ENCODE peak calls at places on chromosomes 16 and 17, in four cellular contexts. G is HepG2, V is K562, A is HCT116. U is an unnamed sample.

GRCh38 chr17:73595068-73595865 is 49.0 kb downstream of the SDK2 start:
- DNase-seq in G (no peak), V (peak), A (no peak), U (no peak)

GRCh38 chr17:17493249-17493985 is 2.8 kb downstream of the RASD1 start:
- DNase-seq in G (no peak), V (no peak), A (no peak), U (no peak)

GRCh38 chr16:66169817-66170216 is 196.7 kb upstream of the CDH5 start:
- DNase-seq in G (peak), V (no peak), A (no peak), U (no peak)

GRCh38 chr16:1960665-1961630 is 1.6 kb downstream of the NDUFB10 start:
- DNase-seq in G (peak), V (no peak), A (peak), U (no peak)

GRCh38 chr17:16909887-16910286 is 62.0 kb downstream of the TNFRSF13B start:
- DNase-seq in G (no peak), V (no peak), A (no peak), U (no peak)

GRCh38 chr16:89581045-89581695 is 5.6 kb downstream of the CPNE7 start:
- DNase-seq in G (peak), V (no peak), A (peak), U (no peak)

GRCh38 chr16:57178793-57179212 is 7.0 kb downstream of the PSME3IP1 start:
- DNase-seq in G (peak), V (no peak), A (no peak), U (no peak)

GRCh38 chr16:50354629-50355456 is 13.9 kb downstream of the BRD7 start:
- DNase-seq in G (no peak), V (peak), A (no peak), U (no peak)

GRCh38 chr17:8152981-8153549 is 861 bp upstream of the PER1 start:
- DNase-seq in G (no peak), V (no peak), A (no peak), U (no peak)

GRCh38 chr16:83843657-83844056 is 35.9 kb downstream of the HSBP1 start:
- DNase-seq in G (no peak), V (no peak), A (no peak), U (no peak)

GRCh38 chr17:13544292-13544691 is 57.4 kb downstream of the HS3ST3A1 start:
- DNase-seq in G (no peak), V (no peak), A (no peak), U (no peak)

GRCh38 chr17:38660097-38661026 is 14.4 kb downstream of the EPOP start:
- DNase-seq in G (no peak), V (peak), A (no peak), U (no peak)

GRCh38 chr16:56891685-56892084 is 26.7 kb downstream of the SLC12A3 start:
- DNase-seq in G (no peak), V (no peak), A (no peak), U (no peak)

GRCh38 chr16:47519996-47520679 is 59.0 kb downstream of the PHKB start:
- DNase-seq in G (no peak), V (peak), A (no peak), U (no peak)

GRCh38 chr17:80783461-80783860 is 208.2 kb upstream of the CHMP6 start:
- DNase-seq in G (no peak), V (no peak), A (no peak), U (no peak)

GRCh38 chr17:20244671-20245070 is 222.7 kb downstream of the LGALS9B start:
- DNase-seq in G (no peak), V (no peak), A (no peak), U (no peak)

GRCh38 chr16:74455213-74455612 is 33.9 kb upstream of the CLEC18B start:
- DNase-seq in G (peak), V (no peak), A (no peak), U (no peak)

GRCh38 chr16:8848231-8848938 is 20.4 kb downstream of the CARHSP1 start:
- DNase-seq in G (no peak), V (no peak), A (no peak), U (no peak)

GRCh38 chr17:40901981-40902862 is 17.2 kb upstream of the KRT20 start:
- DNase-seq in G (peak), V (no peak), A (peak), U (no peak)

GRCh38 chr16:80459331-80459777 is 81.4 kb upstream of the DYNLRB2 start:
- DNase-seq in G (no peak), V (no peak), A (no peak), U (no peak)

GRCh38 chr16:47519543-47519942 is 58.4 kb downstream of the PHKB start:
- DNase-seq in G (no peak), V (no peak), A (no peak), U (no peak)

GRCh38 chr17:75639327-75639726 is 6.1 kb downstream of the SMIM5 start:
- DNase-seq in G (no peak), V (no peak), A (no peak), U (no peak)

GRCh38 chr17:8875416-8875815 is 7.9 kb upstream of the PIK3R6 start:
- DNase-seq in G (no peak), V (no peak), A (no peak), U (no peak)

GRCh38 chr17:13027246-13027645 is 9.4 kb upstream of the ELAC2 start:
- DNase-seq in G (no peak), V (no peak), A (no peak), U (no peak)

DNA sequence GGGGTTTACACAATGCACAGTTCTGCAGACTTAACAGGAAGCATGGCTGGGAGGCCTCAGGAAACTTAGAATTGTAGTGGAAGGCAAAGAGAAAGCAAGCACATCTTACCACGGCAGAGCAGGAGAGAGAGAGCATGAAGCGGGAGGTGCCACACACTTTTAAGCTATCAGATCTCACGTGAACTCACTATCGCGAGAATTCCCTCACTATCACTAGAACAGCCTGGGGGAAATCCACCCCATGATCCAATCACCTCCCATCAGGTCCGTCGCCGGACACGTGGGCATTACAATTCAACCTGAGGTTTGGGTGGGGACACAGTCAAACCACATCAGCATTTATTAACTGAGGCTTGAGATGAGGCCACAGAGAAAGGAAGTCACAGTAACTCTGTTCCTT is 326.7 kb downstream of the C16orf95 start:
- DNase-seq in G (no peak), V (no peak), A (no peak), U (no peak)
- TF ChIP-seq TCF7L2 in G (no peak), V (no peak), A (no peak), U (no peak)

GRCh38 chr17:32995416-32995815 is 3.8 kb downstream of the SPACA3 start:
- DNase-seq in G (no peak), V (no peak), A (no peak), U (no peak)

GRCh38 chr17:32993977-32994376 is 2.3 kb downstream of the SPACA3 start:
- DNase-seq in G (no peak), V (no peak), A (no peak), U (no peak)

GRCh38 chr17:33002245-33002644 is 10.6 kb downstream of the SPACA3 start:
- DNase-seq in G (no peak), V (no peak), A (no peak), U (no peak)

GRCh38 chr17:32998111-32998892 is 6.7 kb downstream of the SPACA3 start:
- DNase-seq in G (peak), V (peak), A (peak), U (peak)

GRCh38 chr17:32998893-32999240 is 7.2 kb downstream of the SPACA3 start:
- DNase-seq in G (no peak), V (no peak), A (peak), U (no peak)
- H3K4me3 ChIP-seq in G (no peak), V (no peak), A (peak), U (no peak)

GRCh38 chr17:64500923-64501765 is 4.3 kb upstream of the POLG2 start:
- DNase-seq in G (no peak), V (no peak), A (no peak), U (no peak)

GRCh38 chr17:64502021-64502420 is 4.1 kb downstream of the DDX5 start:
- DNase-seq in G (no peak), V (no peak), A (no peak), U (no peak)

GRCh38 chr17:64498308-64499203 is 1.7 kb upstream of the POLG2 start:
- DNase-seq in G (no peak), V (no peak), A (no peak), U (no peak)

GRCh38 chr17:64499805-64500486 is 3.1 kb upstream of the POLG2 start:
- DNase-seq in G (no peak), V (no peak), A (no peak), U (no peak)

DNA sequence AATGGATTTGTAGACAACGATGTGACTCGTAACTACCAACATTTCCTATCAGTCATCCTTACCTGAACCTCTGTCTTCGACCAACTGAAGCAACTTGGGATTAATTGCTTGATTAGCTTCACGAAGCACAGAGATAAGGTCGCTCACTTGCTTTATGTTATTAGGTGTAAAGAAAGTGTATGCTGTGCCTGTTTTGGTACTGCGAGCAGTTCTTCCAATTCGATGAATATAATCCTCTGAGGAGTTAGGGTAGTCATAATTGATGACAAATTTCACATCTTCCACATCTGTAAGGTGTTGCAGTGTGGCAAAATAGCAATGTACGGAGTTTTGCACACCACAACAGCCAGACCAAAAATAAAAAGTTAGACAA is 3.6 kb upstream of the POLG2 start:
- DNase-seq in G (no peak), V (no peak), A (no peak), U (no peak)
- TF ChIP-seq TCF7L2 in G (no peak), V (no peak), A (no peak), U (no peak)

GRCh38 chr17:63454915-63455314 is 8.8 kb upstream of the CYB561 start:
- DNase-seq in G (no peak), V (no peak), A (no peak), U (no peak)
- H3K4me3 ChIP-seq in G (no peak), V (no peak), A (no peak), U (no peak)

GRCh38 chr17:35448214-35448898 is at the start of gene SLFN13:
- DNase-seq in G (no peak), V (peak), A (no peak), U (no peak)

GRCh38 chr17:35447494-35447893 is 1.1 kb downstream of the SLFN13 start:
- DNase-seq in G (no peak), V (no peak), A (no peak), U (no peak)

GRCh38 chr17:35448899-35449227 is 297 bp upstream of the SLFN13 start:
- DNase-seq in G (no peak), V (no peak), A (no peak), U (no peak)

DNA sequence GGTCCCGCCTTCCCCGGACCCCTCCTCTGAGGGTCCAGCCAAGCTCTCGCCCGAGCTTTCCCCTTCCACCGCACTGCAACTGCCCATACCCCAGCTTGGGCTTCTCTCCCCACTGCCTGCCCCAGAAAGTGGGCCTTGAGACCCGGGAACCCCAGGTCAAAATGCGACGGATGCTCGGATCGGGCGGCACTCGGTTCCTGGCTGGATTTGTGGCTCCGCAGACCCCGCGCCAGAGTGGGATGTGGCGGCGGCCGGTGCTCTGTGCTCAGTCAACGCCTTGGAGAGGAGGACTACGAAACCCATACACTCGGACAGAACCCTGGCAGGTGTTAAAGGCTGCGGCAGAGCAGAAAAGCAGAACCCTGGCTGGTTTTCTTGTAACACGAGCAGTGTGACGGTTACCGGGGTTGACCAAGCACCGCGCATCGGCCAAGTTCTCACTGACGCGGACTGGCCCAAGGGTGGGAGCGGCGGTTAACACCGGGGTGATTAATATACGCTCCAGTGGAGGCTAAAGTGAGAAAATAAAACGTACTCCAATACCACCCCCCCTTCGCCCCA is 885 bp upstream of the SLFN13 start:
- DNase-seq in G (no peak), V (no peak), A (no peak), U (no peak)
- TF ChIP-seq TCF7L2 in G (no peak), V (no peak), A (no peak), U (no peak)

DNA sequence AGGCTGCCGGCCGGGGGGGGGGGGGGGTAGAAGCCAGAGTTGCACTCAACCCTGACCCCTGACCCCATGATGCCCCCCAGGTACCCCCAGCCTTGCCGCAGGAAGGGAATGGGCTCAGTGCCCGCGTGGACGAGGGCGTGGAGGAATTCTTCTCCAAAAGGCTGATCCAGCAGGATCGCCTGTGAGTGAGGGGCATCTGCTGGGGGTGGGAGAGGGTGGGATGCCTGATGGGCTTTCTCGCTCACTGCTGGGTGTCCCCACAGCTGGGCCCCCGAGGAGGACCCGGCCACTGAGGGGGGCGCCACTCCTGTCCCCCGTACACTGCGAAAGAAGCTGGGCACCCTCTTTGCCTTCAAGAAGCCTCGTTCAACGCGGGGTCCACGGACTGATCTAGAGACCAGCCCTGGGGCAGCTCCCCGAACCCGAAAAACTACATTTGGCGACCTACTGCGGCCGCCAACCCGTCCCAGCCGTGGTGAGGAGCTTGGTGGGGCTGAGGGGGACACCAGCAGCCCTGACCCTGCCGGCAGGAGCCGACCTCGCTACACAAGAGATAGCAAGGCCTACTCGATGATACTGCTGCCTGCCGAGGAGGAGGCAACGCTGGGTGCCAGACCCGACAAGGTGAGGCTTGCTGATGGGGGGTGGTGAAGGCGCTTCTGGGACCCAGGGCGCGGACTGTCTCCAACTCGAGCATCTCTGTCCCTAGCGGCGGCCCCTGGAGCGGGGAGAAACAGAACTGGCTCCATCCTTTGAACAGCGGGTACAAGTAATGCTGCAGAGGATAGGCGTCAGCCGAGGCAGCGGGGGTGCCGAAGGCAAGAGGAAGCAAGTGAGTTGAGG is 5.8 kb downstream of the ACD start:
- DNase-seq in G (no peak), V (no peak), A (no peak), U (no peak)
- H3K4me3 ChIP-seq in G (peak), V (no peak), A (peak), U (no peak)

GRCh38 chr17:64198711-64199110 is 64.3 kb downstream of the TEX2 start:
- DNase-seq in G (no peak), V (no peak), A (no peak), U (no peak)

GRCh38 chr17:64200080-64201042 is 62.7 kb downstream of the TEX2 start:
- DNase-seq in G (no peak), V (no peak), A (no peak), U (no peak)

GRCh38 chr17:64203630-64204029 is 59.4 kb downstream of the TEX2 start:
- DNase-seq in G (no peak), V (no peak), A (no peak), U (no peak)

GRCh38 chr17:64205804-64206203 is 57.3 kb downstream of the TEX2 start:
- DNase-seq in G (no peak), V (no peak), A (no peak), U (no peak)

DNA sequence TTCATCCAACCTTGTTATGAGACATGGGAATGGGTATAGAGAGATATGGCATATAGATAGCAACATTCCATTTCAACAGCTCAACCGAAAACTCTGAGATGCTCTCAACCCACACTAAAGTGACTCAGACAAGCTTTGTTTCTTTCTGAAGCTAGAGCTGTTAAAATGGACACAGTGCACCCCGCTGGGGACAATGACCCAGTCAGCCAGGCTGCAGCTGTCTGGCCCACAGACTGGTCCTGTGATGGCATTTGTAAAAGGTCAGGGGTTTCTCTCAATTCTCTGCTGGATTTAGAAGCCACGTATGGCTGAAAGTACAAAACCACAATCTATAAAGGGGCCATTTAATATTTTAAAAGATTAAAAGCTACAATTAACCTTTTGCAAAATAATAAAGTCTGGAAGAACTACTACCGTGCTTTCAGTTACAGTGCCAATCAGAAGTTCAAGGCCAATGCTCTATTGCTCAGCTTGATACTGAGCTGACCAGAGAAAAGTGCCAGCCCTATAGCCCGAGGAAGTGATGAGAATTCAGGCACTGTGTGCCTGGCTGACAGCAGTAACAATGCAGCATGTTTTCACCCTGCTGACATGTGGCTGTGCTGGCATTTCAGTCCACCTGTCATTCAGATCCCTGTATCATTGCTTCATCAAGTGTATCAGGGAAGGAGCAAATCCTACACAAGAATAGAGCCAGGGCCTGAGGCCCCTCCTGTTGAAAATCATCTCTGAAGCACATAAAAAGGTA is 60.2 kb downstream of the TEX2 start:
- DNase-seq in G (peak), V (no peak), A (no peak), U (no peak)
- TF ChIP-seq TCF7L2 in G (no peak), V (no peak), A (no peak), U (no peak)

DNA sequence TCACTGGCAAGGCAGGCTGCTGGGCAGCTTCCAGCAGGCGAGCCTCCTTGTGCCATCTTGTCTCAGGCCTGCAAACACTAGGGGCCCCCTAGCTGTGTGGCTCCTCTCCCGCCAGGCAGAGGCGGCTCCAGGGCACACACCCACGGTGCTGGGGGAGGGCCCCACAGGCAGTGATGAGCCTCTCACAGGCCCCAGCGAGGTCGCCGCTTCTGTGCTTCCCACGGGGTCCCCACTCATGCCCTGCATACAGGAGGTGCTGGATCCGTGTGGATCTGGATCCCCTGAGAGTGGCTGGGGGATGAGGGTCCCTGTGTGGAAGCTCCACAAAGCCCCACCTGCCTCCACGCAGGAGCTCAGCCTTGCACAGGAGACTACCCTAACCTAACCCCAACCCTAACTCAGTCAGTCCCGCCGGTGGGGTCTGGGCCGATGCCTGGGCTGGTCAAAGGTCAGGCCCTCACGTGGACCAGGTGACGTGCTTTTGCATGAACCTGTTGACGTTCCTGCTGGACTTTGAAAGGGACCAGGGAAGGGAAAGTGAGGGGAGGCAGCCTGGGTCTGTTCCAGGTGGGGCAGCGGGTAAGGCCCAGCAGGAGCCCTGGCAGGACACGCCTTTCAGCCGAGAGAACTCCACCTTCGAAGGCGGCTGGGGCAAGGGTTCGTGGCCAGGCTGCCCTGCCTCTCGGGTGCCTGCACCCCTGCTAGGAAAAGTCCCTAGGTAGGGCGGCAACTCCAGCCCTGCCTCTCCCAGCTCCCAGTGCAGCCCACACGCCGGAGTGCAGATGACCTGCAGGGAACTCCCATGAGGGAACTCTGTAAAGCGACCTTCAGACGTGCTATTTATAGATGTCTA is 5.2 kb downstream of the SECTM1 start:
- DNase-seq in G (peak), V (no peak), A (no peak), U (no peak)
- H3K4me3 ChIP-seq in G (peak), V (no peak), A (no peak), U (no peak)

U was measured in Panc1.